ENCODE peak calls at places on chromosomes 2 and 18, in eight cellular contexts. One of them, this sample, is unnamed.

GRCh38 chr18:44733069-44733753 is 52.5 kb downstream of the SETBP1 start:
- DNase-seq in colonic mucosa: no peak
- DNase-seq in thyroid gland: no peak
- DNase-seq in heart left ventricle: no peak
- DNase-seq in GM23338: no peak
- DNase-seq in body of pancreas: no peak
- DNase-seq in endodermal cell: no peak
- DNase-seq in mammary epithelial cell: peak; percentile 93
- DNase-seq in this sample: peak; percentile 60

GRCh38 chr2:28645553-28645952 is 106.1 kb upstream of the PPP1CB start:
- DNase-seq in endodermal cell: no peak
- DNase-seq in colonic mucosa: no peak
- DNase-seq in heart left ventricle: no peak
- DNase-seq in mammary epithelial cell: no peak
- DNase-seq in GM23338: no peak
- DNase-seq in thyroid gland: no peak
- DNase-seq in body of pancreas: no peak
- DNase-seq in this sample: no peak

GRCh38 chr2:43840961-43841360 is 2.2 kb downstream of the ABCG8 start:
- DNase-seq in GM23338: no peak
- DNase-seq in thyroid gland: no peak
- DNase-seq in heart left ventricle: no peak
- DNase-seq in mammary epithelial cell: peak; percentile 20
- DNase-seq in body of pancreas: no peak
- DNase-seq in colonic mucosa: no peak
- DNase-seq in endodermal cell: no peak
- DNase-seq in this sample: no peak

GRCh38 chr2:161243312-161243711 is 64.9 kb upstream of the PSMD14 start:
- DNase-seq in thyroid gland: no peak
- DNase-seq in GM23338: peak; percentile 13
- DNase-seq in heart left ventricle: no peak
- DNase-seq in mammary epithelial cell: no peak
- DNase-seq in colonic mucosa: no peak
- DNase-seq in endodermal cell: peak; percentile 51
- DNase-seq in body of pancreas: no peak
- DNase-seq in this sample: no peak

GRCh38 chr2:12607971-12608370 is 108.8 kb upstream of the TRIB2 start:
- DNase-seq in mammary epithelial cell: peak; percentile 87
- DNase-seq in thyroid gland: no peak
- DNase-seq in heart left ventricle: no peak
- DNase-seq in endodermal cell: no peak
- DNase-seq in colonic mucosa: no peak
- DNase-seq in body of pancreas: no peak
- DNase-seq in GM23338: no peak
- DNase-seq in this sample: no peak

GRCh38 chr2:170340693-170341068 is 162.7 kb downstream of the MYO3B start:
- DNase-seq in colonic mucosa: no peak
- DNase-seq in heart left ventricle: no peak
- DNase-seq in endodermal cell: no peak
- DNase-seq in body of pancreas: no peak
- DNase-seq in thyroid gland: no peak
- DNase-seq in mammary epithelial cell: no peak
- DNase-seq in GM23338: no peak
- DNase-seq in this sample: no peak

GRCh38 chr2:128638741-128639477 is 320.2 kb upstream of the HS6ST1 start:
- DNase-seq in colonic mucosa: peak; percentile 4
- DNase-seq in mammary epithelial cell: no peak
- DNase-seq in endodermal cell: peak; percentile 96
- DNase-seq in GM23338: peak; percentile 98
- DNase-seq in body of pancreas: no peak
- DNase-seq in thyroid gland: no peak
- DNase-seq in heart left ventricle: no peak
- DNase-seq in this sample: no peak

GRCh38 chr2:224646242-224646846 is 61.2 kb upstream of the CUL3 start:
- DNase-seq in heart left ventricle: no peak
- DNase-seq in thyroid gland: no peak
- DNase-seq in mammary epithelial cell: no peak
- DNase-seq in body of pancreas: no peak
- DNase-seq in colonic mucosa: no peak
- DNase-seq in GM23338: peak; percentile 57
- DNase-seq in endodermal cell: peak; percentile 64
- DNase-seq in this sample: no peak

GRCh38 chr2:2501454-2502108 is 170.5 kb upstream of the MYT1L start:
- DNase-seq in endodermal cell: no peak
- DNase-seq in GM23338: no peak
- DNase-seq in heart left ventricle: no peak
- DNase-seq in thyroid gland: no peak
- DNase-seq in body of pancreas: no peak
- DNase-seq in mammary epithelial cell: no peak
- DNase-seq in colonic mucosa: no peak
- DNase-seq in this sample: no peak

GRCh38 chr2:182650704-182651103 is 65.4 kb upstream of the DNAJC10 start:
- DNase-seq in endodermal cell: no peak
- DNase-seq in colonic mucosa: no peak
- DNase-seq in thyroid gland: no peak
- DNase-seq in body of pancreas: no peak
- DNase-seq in GM23338: peak; percentile 73
- DNase-seq in mammary epithelial cell: peak; percentile 34
- DNase-seq in heart left ventricle: no peak
- DNase-seq in this sample: peak; percentile 27

GRCh38 chr18:54254265-54254758 is 15.0 kb upstream of the POLI start:
- DNase-seq in endodermal cell: peak; percentile 51
- DNase-seq in GM23338: peak; percentile 8
- DNase-seq in mammary epithelial cell: peak; percentile 78
- DNase-seq in thyroid gland: peak; percentile 66
- DNase-seq in colonic mucosa: peak; percentile 23
- DNase-seq in body of pancreas: peak; percentile 48
- DNase-seq in heart left ventricle: no peak
- DNase-seq in this sample: no peak

GRCh38 chr2:216920150-216920846 is 60.4 kb upstream of the TNP1 start:
- DNase-seq in heart left ventricle: no peak
- DNase-seq in mammary epithelial cell: no peak
- DNase-seq in GM23338: no peak
- DNase-seq in thyroid gland: no peak
- DNase-seq in body of pancreas: no peak
- DNase-seq in endodermal cell: peak; percentile 26
- DNase-seq in colonic mucosa: no peak
- DNase-seq in this sample: no peak

GRCh38 chr2:109143214-109144187 is 14.5 kb downstream of the SH3RF3 start:
- DNase-seq in heart left ventricle: no peak
- DNase-seq in colonic mucosa: no peak
- DNase-seq in GM23338: no peak
- DNase-seq in endodermal cell: no peak
- DNase-seq in thyroid gland: no peak
- DNase-seq in mammary epithelial cell: no peak
- DNase-seq in body of pancreas: no peak
- DNase-seq in this sample: no peak

GRCh38 chr18:47168913-47169312 is 7.3 kb downstream of the IER3IP1 start:
- DNase-seq in body of pancreas: no peak
- DNase-seq in thyroid gland: no peak
- DNase-seq in mammary epithelial cell: no peak
- DNase-seq in endodermal cell: no peak
- DNase-seq in GM23338: no peak
- DNase-seq in heart left ventricle: no peak
- DNase-seq in colonic mucosa: no peak
- DNase-seq in this sample: no peak

DNA sequence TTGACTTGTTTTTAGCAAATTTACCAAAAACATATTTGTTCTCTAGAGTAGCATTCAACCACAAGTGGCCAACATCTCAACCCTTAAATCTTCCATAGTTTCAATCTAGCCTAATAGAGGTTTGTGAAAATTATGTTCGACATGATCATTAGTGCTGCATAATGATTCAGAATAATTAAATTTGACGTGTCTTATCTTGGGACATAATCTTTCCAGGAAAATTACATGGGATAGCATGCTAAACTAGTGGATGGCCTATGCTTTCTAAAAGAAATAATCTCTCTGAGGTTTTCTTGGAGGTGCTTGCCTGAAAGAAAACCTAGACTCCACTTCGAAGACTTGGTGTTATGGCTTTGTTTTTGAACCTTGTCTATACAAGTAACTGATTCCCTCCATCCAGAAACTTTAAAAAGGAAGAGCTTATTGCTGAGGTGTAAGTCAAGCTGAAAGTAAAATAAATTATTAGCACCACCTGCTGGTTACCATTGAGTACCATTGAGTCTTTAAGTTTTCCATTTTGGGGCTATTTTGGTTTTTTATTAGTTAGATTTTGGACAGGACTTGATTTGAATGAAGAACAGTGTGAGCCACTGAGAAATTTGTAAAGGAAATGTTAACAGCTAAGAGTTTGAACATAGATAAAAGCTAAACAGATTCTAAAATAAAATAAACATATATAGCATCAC is 32.7 kb downstream of the COX7A2L start:
- DNase-seq in colonic mucosa: no peak
- DNase-seq in thyroid gland: no peak
- DNase-seq in body of pancreas: no peak
- DNase-seq in endodermal cell: no peak
- DNase-seq in GM23338: peak; percentile 35
- DNase-seq in mammary epithelial cell: peak; percentile 6
- DNase-seq in heart left ventricle: no peak
- DNase-seq in this sample: no peak
- TF ChIP-seq CTCF in colonic mucosa: no peak
- TF ChIP-seq CTCF in thyroid gland: peak; percentile 13
- TF ChIP-seq CTCF in body of pancreas: no peak
- TF ChIP-seq CTCF in endodermal cell: peak; percentile 57
- TF ChIP-seq CTCF in GM23338: peak; percentile 60
- TF ChIP-seq CTCF in mammary epithelial cell: peak; percentile 49
- TF ChIP-seq CTCF in heart left ventricle: peak; percentile 49
- TF ChIP-seq CTCF in this sample: peak; percentile 50

GRCh38 chr18:12329125-12329698 is 21.2 kb downstream of the TUBB6 start:
- DNase-seq in body of pancreas: no peak
- DNase-seq in mammary epithelial cell: no peak
- DNase-seq in thyroid gland: no peak
- DNase-seq in heart left ventricle: no peak
- DNase-seq in colonic mucosa: no peak
- DNase-seq in endodermal cell: no peak
- DNase-seq in GM23338: no peak
- DNase-seq in this sample: no peak
- H3K36me3 ChIP-seq in body of pancreas: peaks cover 4% of the 10 kb centered on the region
- H3K36me3 ChIP-seq in mammary epithelial cell: peaks cover 33% of the 10 kb centered on the region
- H3K36me3 ChIP-seq in thyroid gland: peaks cover 38% of the 10 kb centered on the region
- H3K36me3 ChIP-seq in heart left ventricle: peaks cover 94% of the 10 kb centered on the region
- H3K36me3 ChIP-seq in colonic mucosa: peaks cover 18% of the 10 kb centered on the region
- H3K36me3 ChIP-seq in endodermal cell: peaks cover 69% of the 10 kb centered on the region
- H3K36me3 ChIP-seq in GM23338: peaks cover 13% of the 10 kb centered on the region
- H3K36me3 ChIP-seq in this sample: peaks cover 29% of the 10 kb centered on the region

DNA sequence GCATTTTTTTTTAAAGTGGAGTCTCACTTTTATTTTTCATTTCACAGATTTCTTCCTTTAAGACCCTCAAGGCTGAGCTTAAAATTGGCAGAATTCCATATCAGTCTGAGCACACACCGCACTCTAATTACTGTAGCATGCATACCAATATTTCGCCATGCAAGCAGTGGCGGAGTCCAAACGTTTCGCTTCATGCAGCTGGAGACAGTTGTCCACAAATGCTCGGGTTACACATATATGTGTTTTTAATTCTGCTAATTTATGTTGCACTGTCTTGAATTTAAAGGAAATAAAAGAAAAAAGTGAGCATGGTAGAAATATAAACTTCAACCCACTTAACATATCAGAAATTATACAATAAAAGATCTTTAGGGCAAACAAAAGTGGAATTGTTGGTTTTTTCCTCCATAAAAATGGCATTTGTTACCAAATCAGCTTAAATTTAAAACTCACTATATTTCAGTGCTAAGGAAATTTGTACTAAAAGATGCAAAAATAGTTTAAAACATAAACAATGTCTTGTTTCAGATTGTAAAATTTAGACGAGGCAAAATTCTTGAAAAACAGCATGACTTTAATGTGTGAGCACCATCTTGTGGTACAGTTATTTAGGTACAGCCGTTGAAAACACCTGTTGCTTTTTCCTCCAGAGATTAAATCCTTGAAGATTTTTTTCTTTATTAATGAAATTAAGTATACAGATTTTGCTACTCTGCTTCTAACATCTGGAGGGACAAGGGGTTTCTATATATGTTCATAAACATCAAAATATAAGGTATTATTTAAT is 24.1 kb upstream of the KANSL1L start:
- DNase-seq in thyroid gland: no peak
- DNase-seq in GM23338: peak; percentile 73
- DNase-seq in body of pancreas: peak; percentile 20
- DNase-seq in mammary epithelial cell: no peak
- DNase-seq in heart left ventricle: no peak
- DNase-seq in endodermal cell: no peak
- DNase-seq in colonic mucosa: no peak
- DNase-seq in this sample: no peak
- H3K4me3 ChIP-seq in thyroid gland: no peak overlapping the region
- H3K4me3 ChIP-seq in GM23338: no peak overlapping the region
- H3K4me3 ChIP-seq in body of pancreas: no peak overlapping the region
- H3K4me3 ChIP-seq in mammary epithelial cell: no peak overlapping the region
- H3K4me3 ChIP-seq in heart left ventricle: peak overlapping the region; percentile 49
- H3K4me3 ChIP-seq in endodermal cell: no peak overlapping the region
- H3K4me3 ChIP-seq in colonic mucosa: no peak overlapping the region
- H3K4me3 ChIP-seq in this sample: peak overlapping the region; percentile 2

GRCh38 chr2:42382144-42382543 is 21.1 kb upstream of the COX7A2L start:
- DNase-seq in thyroid gland: no peak
- DNase-seq in GM23338: no peak
- DNase-seq in endodermal cell: no peak
- DNase-seq in mammary epithelial cell: no peak
- DNase-seq in colonic mucosa: peak; percentile 26
- DNase-seq in heart left ventricle: no peak
- DNase-seq in body of pancreas: no peak
- DNase-seq in this sample: no peak

GRCh38 chr2:42385225-42385624 is 24.2 kb upstream of the COX7A2L start:
- DNase-seq in heart left ventricle: no peak
- DNase-seq in colonic mucosa: peak; percentile 56
- DNase-seq in GM23338: peak; percentile 65
- DNase-seq in body of pancreas: no peak
- DNase-seq in endodermal cell: peak; percentile 86
- DNase-seq in mammary epithelial cell: no peak
- DNase-seq in thyroid gland: no peak
- DNase-seq in this sample: no peak

GRCh38 chr2:42383855-42384530 is 23.0 kb upstream of the COX7A2L start:
- DNase-seq in heart left ventricle: no peak
- DNase-seq in endodermal cell: no peak
- DNase-seq in body of pancreas: no peak
- DNase-seq in thyroid gland: no peak
- DNase-seq in colonic mucosa: peak; percentile 17
- DNase-seq in GM23338: no peak
- DNase-seq in mammary epithelial cell: no peak
- DNase-seq in this sample: no peak

GRCh38 chr2:42390401-42390969 is 29.5 kb upstream of the COX7A2L start:
- DNase-seq in thyroid gland: no peak
- DNase-seq in endodermal cell: no peak
- DNase-seq in mammary epithelial cell: no peak
- DNase-seq in GM23338: no peak
- DNase-seq in colonic mucosa: no peak
- DNase-seq in heart left ventricle: no peak
- DNase-seq in body of pancreas: no peak
- DNase-seq in this sample: no peak

DNA sequence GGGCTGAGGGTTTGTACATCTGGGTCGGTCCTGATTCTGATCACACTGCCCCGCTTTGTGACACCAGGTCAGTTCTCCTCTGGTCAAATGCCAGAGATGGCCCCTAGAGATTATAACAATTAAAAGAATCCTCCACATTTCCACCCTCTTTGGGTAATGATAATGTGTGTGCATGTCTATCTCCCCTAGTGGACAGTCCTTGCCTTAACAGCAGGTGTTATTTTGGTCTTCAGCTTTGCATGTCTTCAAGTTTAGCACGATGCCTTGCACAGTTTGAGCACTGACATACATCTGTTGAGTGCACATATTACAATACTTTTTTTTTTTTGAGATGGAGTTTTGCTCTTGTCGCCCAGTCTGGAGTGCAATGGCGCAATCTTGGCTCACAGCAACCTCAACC is 25.7 kb upstream of the COX7A2L start:
- DNase-seq in body of pancreas: no peak
- DNase-seq in heart left ventricle: no peak
- DNase-seq in colonic mucosa: peak; percentile 14
- DNase-seq in mammary epithelial cell: no peak
- DNase-seq in GM23338: peak; percentile 42
- DNase-seq in endodermal cell: no peak
- DNase-seq in thyroid gland: no peak
- DNase-seq in this sample: no peak
- TF ChIP-seq CTCF in body of pancreas: no peak
- TF ChIP-seq CTCF in heart left ventricle: no peak
- TF ChIP-seq CTCF in colonic mucosa: no peak
- TF ChIP-seq CTCF in mammary epithelial cell: peak; percentile 53
- TF ChIP-seq CTCF in GM23338: peak; percentile 65
- TF ChIP-seq CTCF in endodermal cell: peak; percentile 72
- TF ChIP-seq CTCF in thyroid gland: no peak
- TF ChIP-seq CTCF in this sample: peak; percentile 28